ENCODE peak calls at places on chromosomes 6 and 20, in six cellular contexts. One of them, this sample, is unnamed.

GRCh38 chr6:151160869-151161268 is 78.9 kb upstream of the AKAP12 start:
- DNase-seq in OCI-LY7: no peak
- DNase-seq in cardiac muscle cell: no peak
- DNase-seq in GM23248: no peak
- DNase-seq in small intestine: peak
- DNase-seq in HFF-Myc: peak
- DNase-seq in this sample: no peak

GRCh38 chr6:85641916-85642773 is 541 bp downstream of the SYNCRIP start:
- DNase-seq in OCI-LY7: peak
- DNase-seq in cardiac muscle cell: peak
- DNase-seq in GM23248: peak
- DNase-seq in small intestine: peak
- DNase-seq in HFF-Myc: no peak
- DNase-seq in this sample: peak

GRCh38 chr6:111774346-111774703 is 98.9 kb downstream of the FYN start:
- DNase-seq in OCI-LY7: no peak
- DNase-seq in cardiac muscle cell: peak
- DNase-seq in GM23248: peak
- DNase-seq in small intestine: no peak
- DNase-seq in HFF-Myc: no peak
- DNase-seq in this sample: no peak

GRCh38 chr20:2451939-2452732 is 18.5 kb downstream of the SNRPB start:
- DNase-seq in OCI-LY7: peak
- DNase-seq in cardiac muscle cell: peak
- DNase-seq in GM23248: peak
- DNase-seq in small intestine: peak
- DNase-seq in HFF-Myc: peak
- DNase-seq in this sample: peak

GRCh38 chr6:157974967-157975366 is 6.7 kb upstream of the SYNJ2 start:
- DNase-seq in OCI-LY7: no peak
- DNase-seq in cardiac muscle cell: no peak
- DNase-seq in GM23248: no peak
- DNase-seq in small intestine: no peak
- DNase-seq in HFF-Myc: no peak
- DNase-seq in this sample: no peak

GRCh38 chr20:53162251-53162835 is 190.2 kb downstream of the TSHZ2 start:
- DNase-seq in OCI-LY7: peak
- DNase-seq in cardiac muscle cell: peak
- DNase-seq in GM23248: peak
- DNase-seq in small intestine: no peak
- DNase-seq in HFF-Myc: no peak
- DNase-seq in this sample: peak

GRCh38 chr6:7414811-7415210 is 25.2 kb downstream of the RIOK1 start:
- DNase-seq in OCI-LY7: no peak
- DNase-seq in cardiac muscle cell: peak
- DNase-seq in GM23248: peak
- DNase-seq in small intestine: no peak
- DNase-seq in HFF-Myc: no peak
- DNase-seq in this sample: no peak

GRCh38 chr6:118725944-118726343 is 74.6 kb upstream of the CEP85L start:
- DNase-seq in OCI-LY7: no peak
- DNase-seq in cardiac muscle cell: no peak
- DNase-seq in GM23248: no peak
- DNase-seq in small intestine: no peak
- DNase-seq in HFF-Myc: no peak
- DNase-seq in this sample: peak

GRCh38 chr6:154861825-154862224 is 128.6 kb downstream of the SCAF8 start:
- DNase-seq in OCI-LY7: no peak
- DNase-seq in cardiac muscle cell: no peak
- DNase-seq in GM23248: no peak
- DNase-seq in small intestine: no peak
- DNase-seq in HFF-Myc: no peak
- DNase-seq in this sample: no peak

GRCh38 chr6:69293471-69293870 is 503.3 kb downstream of the LMBRD1 start:
- DNase-seq in OCI-LY7: no peak
- DNase-seq in cardiac muscle cell: no peak
- DNase-seq in GM23248: no peak
- DNase-seq in small intestine: no peak
- DNase-seq in HFF-Myc: no peak
- DNase-seq in this sample: no peak

GRCh38 chr20:45969712-45970634 is 2.0 kb downstream of the ZNF335 start:
- DNase-seq in OCI-LY7: peak
- DNase-seq in cardiac muscle cell: peak
- DNase-seq in GM23248: peak
- DNase-seq in small intestine: peak
- DNase-seq in HFF-Myc: peak
- DNase-seq in this sample: peak
- H3K4me3 ChIP-seq in OCI-LY7: peak
- H3K4me3 ChIP-seq in cardiac muscle cell: no peak
- H3K4me3 ChIP-seq in GM23248: peak
- H3K4me3 ChIP-seq in small intestine: no peak
- H3K4me3 ChIP-seq in HFF-Myc: peak
- H3K4me3 ChIP-seq in this sample: peak

GRCh38 chr20:63029358-63030121 is 22.8 kb upstream of the BHLHE23 start:
- DNase-seq in OCI-LY7: peak
- DNase-seq in cardiac muscle cell: no peak
- DNase-seq in GM23248: no peak
- DNase-seq in small intestine: no peak
- DNase-seq in HFF-Myc: no peak
- DNase-seq in this sample: peak

GRCh38 chr20:63033635-63034510 is 27.1 kb upstream of the BHLHE23 start:
- DNase-seq in OCI-LY7: no peak
- DNase-seq in cardiac muscle cell: no peak
- DNase-seq in GM23248: no peak
- DNase-seq in small intestine: no peak
- DNase-seq in HFF-Myc: no peak
- DNase-seq in this sample: no peak

GRCh38 chr20:63032026-63032800 is 25.4 kb upstream of the BHLHE23 start:
- DNase-seq in OCI-LY7: no peak
- DNase-seq in cardiac muscle cell: no peak
- DNase-seq in GM23248: no peak
- DNase-seq in small intestine: no peak
- DNase-seq in HFF-Myc: no peak
- DNase-seq in this sample: no peak

GRCh38 chr20:63032861-63033634 is 26.3 kb upstream of the BHLHE23 start:
- DNase-seq in OCI-LY7: peak
- DNase-seq in cardiac muscle cell: no peak
- DNase-seq in GM23248: no peak
- DNase-seq in small intestine: no peak
- DNase-seq in HFF-Myc: no peak
- DNase-seq in this sample: no peak

DNA sequence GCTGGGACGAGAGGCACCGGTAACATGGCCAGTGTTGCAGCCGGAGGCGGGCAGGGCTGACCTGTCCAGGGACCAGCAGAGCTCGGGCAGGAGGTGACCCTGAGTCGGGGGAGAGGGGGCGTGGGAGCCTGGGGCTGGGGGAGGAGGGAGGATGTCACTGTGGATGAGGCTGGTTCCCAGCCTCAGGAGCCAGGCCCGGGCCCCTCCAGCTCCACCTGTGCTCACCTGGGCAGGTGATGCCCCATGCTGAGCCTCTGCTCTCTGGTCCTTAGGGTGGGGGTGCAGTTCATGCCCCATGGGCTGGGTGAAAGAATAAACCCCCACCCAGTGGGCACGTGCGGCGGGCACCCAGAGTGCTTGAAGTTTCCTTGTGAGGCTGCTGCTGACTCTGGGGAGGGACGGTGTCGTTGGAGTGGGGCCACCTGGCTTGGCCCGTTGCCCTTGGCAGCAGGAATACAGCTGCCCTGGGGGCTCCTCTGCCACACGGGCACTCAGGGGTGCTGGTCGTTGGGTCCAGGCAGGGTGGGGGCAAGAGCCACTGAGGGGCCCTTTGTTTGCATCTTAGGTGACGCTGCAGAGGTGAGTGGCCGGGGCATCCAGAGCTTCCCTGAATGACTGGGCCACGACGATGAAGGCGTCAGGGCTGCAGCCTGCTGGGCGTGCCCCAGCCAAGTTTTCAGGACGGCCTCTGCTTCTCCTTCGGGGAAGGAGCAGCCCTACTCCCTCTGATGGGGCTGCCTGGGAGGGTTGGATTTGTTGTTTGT is 24.7 kb upstream of the BHLHE23 start:
- DNase-seq in OCI-LY7: no peak
- DNase-seq in cardiac muscle cell: no peak
- DNase-seq in GM23248: no peak
- DNase-seq in small intestine: no peak
- DNase-seq in HFF-Myc: no peak
- DNase-seq in this sample: no peak
- H3K4me3 ChIP-seq in OCI-LY7: no peak
- H3K4me3 ChIP-seq in cardiac muscle cell: no peak
- H3K4me3 ChIP-seq in GM23248: no peak
- H3K4me3 ChIP-seq in small intestine: no peak
- H3K4me3 ChIP-seq in HFF-Myc: no peak
- H3K4me3 ChIP-seq in this sample: no peak

DNA sequence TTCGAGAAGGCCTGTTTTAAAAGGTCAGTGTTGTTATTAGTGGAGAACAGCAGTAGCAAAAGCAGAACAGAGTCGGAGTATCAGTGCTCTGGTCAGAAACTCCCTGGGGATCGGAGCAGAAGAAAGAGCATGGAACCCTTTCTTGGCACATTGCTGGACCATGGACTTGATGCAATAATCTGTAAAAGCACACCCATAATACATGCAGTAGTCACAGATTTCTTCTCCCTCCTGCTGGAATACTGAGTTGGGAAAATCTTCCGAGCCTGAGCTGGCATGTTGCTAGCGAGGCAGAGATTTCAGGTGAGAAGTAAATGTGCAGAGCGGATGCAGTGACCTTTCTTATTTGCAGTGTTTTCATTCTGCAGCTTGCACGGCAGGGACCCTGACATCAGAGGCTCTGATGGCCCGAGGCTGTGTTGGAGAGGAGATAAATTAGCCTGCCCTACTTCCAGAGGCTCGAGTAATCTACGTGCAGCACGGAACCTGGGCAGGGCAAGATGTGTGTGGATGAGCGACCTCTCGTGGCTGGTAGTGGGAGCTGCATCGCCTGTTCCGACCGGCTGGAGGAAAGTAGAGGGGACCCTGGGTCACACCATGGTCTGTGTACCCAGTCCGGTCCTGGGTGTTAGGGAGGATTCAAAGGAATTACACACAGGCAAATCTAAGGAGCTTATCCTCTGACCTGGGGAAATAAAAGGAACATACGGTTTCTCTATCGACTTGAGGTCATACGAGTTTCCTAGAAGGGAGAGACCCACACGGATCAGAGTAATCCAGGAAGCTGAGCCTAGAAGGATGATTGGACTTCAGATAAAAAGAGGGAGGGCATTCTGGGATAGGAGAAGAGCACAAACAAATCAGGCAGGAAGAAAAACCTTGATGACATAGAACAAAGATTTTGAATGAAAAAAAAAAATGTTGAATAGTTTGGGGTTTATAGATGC is 137.0 kb upstream of the STMND1 start:
- DNase-seq in OCI-LY7: peak
- DNase-seq in cardiac muscle cell: peak
- DNase-seq in GM23248: peak
- DNase-seq in small intestine: peak
- DNase-seq in HFF-Myc: peak
- DNase-seq in this sample: peak
- H3K4me3 ChIP-seq in OCI-LY7: no peak
- H3K4me3 ChIP-seq in cardiac muscle cell: no peak
- H3K4me3 ChIP-seq in GM23248: no peak
- H3K4me3 ChIP-seq in small intestine: no peak
- H3K4me3 ChIP-seq in HFF-Myc: no peak
- H3K4me3 ChIP-seq in this sample: no peak

DNA sequence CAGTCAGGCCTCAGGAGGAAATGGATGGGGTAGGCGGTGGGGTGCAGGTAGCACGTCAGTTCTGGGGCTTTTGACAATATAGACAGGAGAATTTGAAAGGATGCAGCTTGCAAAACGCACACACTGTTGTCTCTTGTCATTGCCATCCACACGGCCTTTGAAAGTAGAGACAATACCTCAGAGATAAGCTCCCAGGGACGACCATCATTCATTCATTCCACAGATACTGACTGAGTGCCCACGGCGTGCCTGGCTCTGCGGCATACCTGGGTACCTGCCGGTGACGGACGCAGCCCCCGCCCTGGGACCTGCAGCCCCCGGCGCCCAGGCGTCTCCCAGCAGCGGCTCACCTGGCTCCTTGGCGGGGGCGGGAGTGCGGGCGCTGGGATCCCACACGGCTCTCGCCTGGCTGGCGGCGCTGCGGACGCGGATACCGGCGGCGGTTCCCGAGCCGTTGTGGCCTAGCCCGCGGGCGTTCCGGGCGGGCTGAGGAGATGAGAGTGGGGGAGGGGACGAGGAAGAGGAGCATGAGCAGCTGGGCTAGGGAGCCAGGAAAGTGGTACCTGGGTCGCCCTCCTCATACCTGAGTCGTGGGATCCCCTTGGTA is at the start of gene SLC26A8:
- DNase-seq in OCI-LY7: no peak
- DNase-seq in cardiac muscle cell: no peak
- DNase-seq in GM23248: no peak
- DNase-seq in small intestine: no peak
- DNase-seq in HFF-Myc: no peak
- DNase-seq in this sample: no peak
- H3K4me3 ChIP-seq in OCI-LY7: no peak
- H3K4me3 ChIP-seq in cardiac muscle cell: no peak
- H3K4me3 ChIP-seq in GM23248: no peak
- H3K4me3 ChIP-seq in small intestine: no peak
- H3K4me3 ChIP-seq in HFF-Myc: no peak
- H3K4me3 ChIP-seq in this sample: no peak

DNA sequence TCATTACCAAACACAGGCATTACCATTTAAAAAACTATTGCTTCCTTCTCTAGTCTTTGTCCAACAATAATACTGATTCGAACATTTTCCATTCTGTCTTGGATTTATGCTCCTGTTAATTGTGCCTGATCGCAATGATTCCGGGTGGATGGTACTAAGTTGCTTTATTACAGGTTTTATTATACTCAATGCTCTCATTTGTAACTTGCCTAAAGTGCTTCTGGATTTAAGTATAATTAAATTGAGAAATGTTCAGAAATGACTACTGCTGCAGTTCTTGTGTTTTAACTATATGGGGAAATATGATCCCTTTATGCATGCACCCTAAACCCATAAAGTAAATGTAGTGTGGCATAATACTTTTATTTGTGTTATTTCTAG is 7.2 kb downstream of the TFAP2A start:
- DNase-seq in OCI-LY7: no peak
- DNase-seq in cardiac muscle cell: no peak
- DNase-seq in GM23248: no peak
- DNase-seq in small intestine: no peak
- DNase-seq in HFF-Myc: no peak
- DNase-seq in this sample: no peak
- H3K4me3 ChIP-seq in OCI-LY7: no peak
- H3K4me3 ChIP-seq in cardiac muscle cell: no peak
- H3K4me3 ChIP-seq in GM23248: peak
- H3K4me3 ChIP-seq in small intestine: no peak
- H3K4me3 ChIP-seq in HFF-Myc: peak
- H3K4me3 ChIP-seq in this sample: no peak

DNA sequence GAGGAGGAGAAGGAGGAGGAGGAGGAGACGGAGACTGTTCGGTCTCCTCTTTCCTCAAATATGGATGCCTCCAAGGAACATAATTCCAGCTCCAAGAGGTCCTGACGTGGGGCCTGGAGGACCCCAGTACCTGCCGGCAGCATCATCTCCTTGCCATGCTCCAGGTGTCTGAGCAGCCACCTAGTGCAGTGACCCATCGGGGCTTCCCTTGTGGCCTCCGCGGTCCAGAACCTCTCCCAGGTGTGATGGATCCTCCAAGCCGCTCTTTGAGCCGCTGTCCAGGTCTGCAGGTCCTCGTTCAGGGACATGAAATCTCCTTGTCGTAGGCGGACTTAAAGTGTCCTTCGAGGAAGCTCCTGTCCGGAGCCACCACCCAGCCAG is 35.8 kb upstream of the HLA-C start:
- DNase-seq in OCI-LY7: no peak
- DNase-seq in cardiac muscle cell: no peak
- DNase-seq in GM23248: no peak
- DNase-seq in small intestine: no peak
- DNase-seq in HFF-Myc: no peak
- DNase-seq in this sample: no peak
- H3K4me3 ChIP-seq in OCI-LY7: no peak
- H3K4me3 ChIP-seq in cardiac muscle cell: no peak
- H3K4me3 ChIP-seq in GM23248: no peak
- H3K4me3 ChIP-seq in small intestine: no peak
- H3K4me3 ChIP-seq in HFF-Myc: no peak
- H3K4me3 ChIP-seq in this sample: no peak

This sample was measured in Jurkat, Clone E6-1.